ENCODE peak calls at places on chromosomes 4 and X, in five cellular contexts. One of them, this sample, is unnamed.

GRCh38 chrX:102516314-102516936 is at the start of gene TMSB15A:
- DNase-seq in cardiac muscle cell: peak; percentile 48
- DNase-seq in right lobe of liver: peak; percentile 59
- DNase-seq in IMR-90: peak; percentile 28
- DNase-seq in sigmoid colon: peak; percentile 79
- DNase-seq in this sample: peak; percentile 62

GRCh38 chr4:113591982-113592381 is 169.6 kb downstream of the CAMK2D start:
- DNase-seq in cardiac muscle cell: peak; percentile 74
- DNase-seq in right lobe of liver: no peak
- DNase-seq in IMR-90: peak; percentile 44
- DNase-seq in sigmoid colon: no peak
- DNase-seq in this sample: no peak

GRCh38 chr4:48725414-48725813 is 54.7 kb downstream of the FRYL start:
- DNase-seq in cardiac muscle cell: no peak
- DNase-seq in right lobe of liver: no peak
- DNase-seq in IMR-90: no peak
- DNase-seq in sigmoid colon: no peak
- DNase-seq in this sample: no peak

GRCh38 chr4:80521438-80521837 is 185.9 kb downstream of the CFAP299 start:
- DNase-seq in cardiac muscle cell: no peak
- DNase-seq in right lobe of liver: no peak
- DNase-seq in IMR-90: no peak
- DNase-seq in sigmoid colon: no peak
- DNase-seq in this sample: no peak

GRCh38 chrX:124231454-124231853 is 101.0 kb upstream of the TEX13D start:
- DNase-seq in cardiac muscle cell: no peak
- DNase-seq in right lobe of liver: no peak
- DNase-seq in IMR-90: no peak
- DNase-seq in sigmoid colon: no peak
- DNase-seq in this sample: no peak

GRCh38 chr4:89645512-89645911 is 191.4 kb downstream of the SNCA start:
- DNase-seq in cardiac muscle cell: no peak
- DNase-seq in right lobe of liver: no peak
- DNase-seq in IMR-90: no peak
- DNase-seq in sigmoid colon: no peak
- DNase-seq in this sample: no peak

GRCh38 chr4:101621120-101621519 is 169.4 kb upstream of the BANK1 start:
- DNase-seq in cardiac muscle cell: peak; percentile 53
- DNase-seq in right lobe of liver: no peak
- DNase-seq in IMR-90: peak; percentile 19
- DNase-seq in sigmoid colon: no peak
- DNase-seq in this sample: no peak

GRCh38 chr4:142347241-142347640 is 498.9 kb downstream of the INPP4B start:
- DNase-seq in cardiac muscle cell: peak; percentile 43
- DNase-seq in right lobe of liver: no peak
- DNase-seq in IMR-90: peak; percentile 62
- DNase-seq in sigmoid colon: no peak
- DNase-seq in this sample: no peak

GRCh38 chr4:24643774-24644520 is 59.6 kb upstream of the DHX15 start:
- DNase-seq in cardiac muscle cell: peak; percentile 44
- DNase-seq in right lobe of liver: no peak
- DNase-seq in IMR-90: no peak
- DNase-seq in sigmoid colon: no peak
- DNase-seq in this sample: no peak

GRCh38 chrX:19343462-19344206 is at the start of gene PDHA1:
- DNase-seq in cardiac muscle cell: peak; percentile 94
- DNase-seq in right lobe of liver: peak; percentile 94
- DNase-seq in IMR-90: peak; percentile 87
- DNase-seq in sigmoid colon: peak; percentile 96
- DNase-seq in this sample: peak; percentile 95

GRCh38 chr4:26238782-26239647 is 81.8 kb upstream of the RBPJ start:
- DNase-seq in cardiac muscle cell: peak; percentile 35
- DNase-seq in right lobe of liver: no peak
- DNase-seq in IMR-90: peak; percentile 75
- DNase-seq in sigmoid colon: no peak
- DNase-seq in this sample: no peak

This sample was measured in pancreas.